ENCODE peak calls at places on chromosome 16, in four cellular contexts. P is DND-41, S is coronary artery, E is cardiac fibroblast. T is an unnamed sample.

GRCh38 chr16:64910351-64910750 is 211.5 kb downstream of the CDH11 start:
- DNase-seq in P (no peak), S (peak), E (peak), T (no peak)

GRCh38 chr16:82888616-82889015 is 261.8 kb downstream of the CDH13 start:
- DNase-seq in P (no peak), S (no peak), E (no peak), T (no peak)

GRCh38 chr16:57704011-57704904 is 9.7 kb downstream of the DRC7 start:
- DNase-seq in P (no peak), S (peak), E (no peak), T (no peak)

GRCh38 chr16:57084257-57084770 is 8.1 kb upstream of the CPNE2 start:
- DNase-seq in P (peak), S (peak), E (peak), T (peak)

GRCh38 chr16:56797861-56798260 is 67.1 kb upstream of the SLC12A3 start:
- DNase-seq in P (no peak), S (no peak), E (no peak), T (no peak)

GRCh38 chr16:27538508-27538907 is 11.2 kb downstream of the GTF3C1 start:
- DNase-seq in P (no peak), S (no peak), E (no peak), T (no peak)

GRCh38 chr16:55368205-55368604 is 44.2 kb downstream of the IRX6 start:
- DNase-seq in P (no peak), S (no peak), E (no peak), T (no peak)

GRCh38 chr16:23423496-23424049 is 29.4 kb downstream of the COG7 start:
- DNase-seq in P (no peak), S (peak), E (peak), T (no peak)

GRCh38 chr16:12459401-12459791 is 344.3 kb downstream of the CPPED1 start:
- DNase-seq in P (no peak), S (no peak), E (no peak), T (no peak)

GRCh38 chr16:17497648-17498047 is 26.9 kb upstream of the XYLT1 start:
- DNase-seq in P (no peak), S (no peak), E (no peak), T (no peak)

GRCh38 chr16:80144191-80144590 is 396.6 kb upstream of the DYNLRB2 start:
- DNase-seq in P (no peak), S (no peak), E (peak), T (no peak)

GRCh38 chr16:74107795-74108610 is 188.6 kb upstream of the PSMD7 start:
- DNase-seq in P (peak), S (no peak), E (peak), T (peak)

GRCh38 chr16:586047-586644 is 3.7 kb upstream of the RAB40C start:
- DNase-seq in P (peak), S (no peak), E (peak), T (no peak)

GRCh38 chr16:81810894-81811538 is 31.9 kb downstream of the PLCG2 start:
- DNase-seq in P (no peak), S (no peak), E (no peak), T (no peak)

GRCh38 chr16:54280751-54281150 is 5.8 kb downstream of the IRX3 start:
- DNase-seq in P (peak), S (no peak), E (peak), T (no peak)

GRCh38 chr16:66578596-66579531 is at the start of gene CMTM2:
- DNase-seq in P (peak), S (no peak), E (no peak), T (no peak)
- H3K4me3 ChIP-seq in P (no peak), S (peak), E (no peak), T (peak)

GRCh38 chr16:47578033-47578432 is 116.9 kb downstream of the PHKB start:
- DNase-seq in P (no peak), S (no peak), E (no peak), T (no peak)

GRCh38 chr16:47571049-47571448 is 109.9 kb downstream of the PHKB start:
- DNase-seq in P (no peak), S (no peak), E (no peak), T (no peak)

GRCh38 chr16:47571711-47572110 is 110.6 kb downstream of the PHKB start:
- DNase-seq in P (no peak), S (no peak), E (no peak), T (no peak)

GRCh38 chr16:47577029-47577428 is 115.9 kb downstream of the PHKB start:
- DNase-seq in P (no peak), S (no peak), E (no peak), T (no peak)

DNA sequence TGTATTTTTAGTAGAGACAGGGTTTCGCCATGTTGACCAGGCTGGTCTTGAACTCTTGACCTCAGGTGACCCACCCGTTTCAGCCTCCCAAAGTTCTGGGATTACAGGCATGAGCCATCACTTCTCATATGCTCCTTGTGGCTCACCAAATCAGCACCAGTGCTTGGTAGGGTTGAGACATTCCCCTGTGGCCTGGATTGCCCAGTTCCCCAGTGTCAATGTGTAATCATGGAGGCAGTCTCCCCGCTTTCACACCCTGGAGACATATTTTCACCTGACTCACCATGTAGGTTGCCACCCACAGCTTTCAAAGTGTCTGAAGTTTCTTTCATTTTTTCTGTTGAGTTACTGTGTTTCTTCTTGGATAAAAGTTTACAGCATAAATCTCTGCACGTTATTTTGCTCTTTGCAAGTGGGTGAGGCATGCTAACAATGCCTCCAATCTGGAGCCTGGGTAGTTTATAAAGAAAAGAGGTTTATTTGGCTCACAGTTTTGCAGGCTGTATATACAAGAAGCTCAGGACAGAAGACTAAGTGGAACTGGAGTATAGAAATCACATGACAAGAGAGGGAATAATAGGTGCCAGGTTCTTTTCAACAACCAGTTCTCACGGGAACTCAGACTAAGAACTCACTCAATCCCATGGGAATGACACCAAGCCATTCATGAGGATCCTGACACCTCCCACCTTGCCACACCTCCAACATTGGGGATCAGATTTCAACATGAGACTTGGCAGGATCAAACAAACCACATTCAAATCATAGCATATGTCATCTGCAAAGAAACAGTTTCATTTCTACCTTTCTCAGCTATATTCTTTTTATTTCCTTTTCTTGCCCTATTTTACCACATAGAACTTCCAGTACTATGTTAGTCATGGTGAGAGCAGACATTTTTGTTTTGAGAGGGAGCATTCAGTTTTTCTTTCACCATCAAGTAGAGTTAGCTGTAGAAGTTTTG is 113.2 kb downstream of the PHKB start:
- DNase-seq in P (peak), S (no peak), E (peak), T (peak)
- H3K4me3 ChIP-seq in P (no peak), S (no peak), E (no peak), T (no peak)

GRCh38 chr16:8865145-8865882 is 3.5 kb downstream of the CARHSP1 start:
- DNase-seq in P (no peak), S (no peak), E (no peak), T (no peak)
- H3K4me3 ChIP-seq in P (peak), S (peak), E (no peak), T (no peak)

DNA sequence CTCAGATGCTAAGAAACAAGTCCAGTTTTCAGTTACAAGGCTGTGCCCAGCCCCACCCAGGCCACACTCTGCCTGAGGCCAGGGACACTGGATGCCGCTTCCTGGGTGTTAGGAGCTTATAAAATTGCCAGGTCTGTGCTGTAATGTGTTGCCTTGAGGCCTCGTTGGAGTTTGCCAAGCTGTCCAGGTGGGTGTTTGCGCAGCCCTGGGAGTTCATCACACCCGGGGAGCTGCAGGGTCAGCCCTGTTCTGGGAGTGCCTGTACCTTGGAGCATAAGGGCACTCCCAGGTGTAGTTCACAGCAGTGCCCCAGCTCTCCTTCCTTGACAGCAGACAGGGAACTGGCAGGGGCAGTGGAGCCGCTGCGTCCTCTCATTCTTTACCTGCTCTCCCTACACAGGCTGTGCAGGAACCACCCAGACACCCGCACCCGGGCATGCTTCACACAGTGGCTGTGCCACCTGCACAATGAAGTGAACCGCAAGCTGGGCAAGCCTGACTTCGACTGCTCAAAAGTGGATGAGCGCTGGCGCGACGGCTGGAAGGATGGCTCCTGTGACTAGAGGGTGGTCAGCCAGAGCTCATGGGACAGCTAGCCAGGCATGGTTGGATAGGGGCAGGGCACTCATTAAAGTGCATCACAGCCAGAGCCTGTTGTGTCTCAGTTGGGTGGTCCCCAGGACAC is 1.6 kb downstream of the GFER start:
- DNase-seq in P (no peak), S (no peak), E (no peak), T (no peak)
- H3K4me3 ChIP-seq in P (peak), S (no peak), E (no peak), T (no peak)

GRCh38 chr16:88773812-88774291 is 11.2 kb downstream of the PIEZO1 start:
- DNase-seq in P (no peak), S (no peak), E (peak), T (peak)

GRCh38 chr16:88770459-88771293 is 14.3 kb downstream of the PIEZO1 start:
- DNase-seq in P (peak), S (no peak), E (peak), T (no peak)

GRCh38 chr16:88772871-88773811 is 11.9 kb downstream of the PIEZO1 start:
- DNase-seq in P (no peak), S (no peak), E (peak), T (no peak)

GRCh38 chr16:88769617-88770458 is 15.2 kb downstream of the PIEZO1 start:
- DNase-seq in P (peak), S (no peak), E (no peak), T (no peak)

GRCh38 chr16:88771294-88771772 is 13.7 kb downstream of the PIEZO1 start:
- DNase-seq in P (no peak), S (no peak), E (no peak), T (no peak)
- H3K4me3 ChIP-seq in P (no peak), S (no peak), E (no peak), T (no peak)

DNA sequence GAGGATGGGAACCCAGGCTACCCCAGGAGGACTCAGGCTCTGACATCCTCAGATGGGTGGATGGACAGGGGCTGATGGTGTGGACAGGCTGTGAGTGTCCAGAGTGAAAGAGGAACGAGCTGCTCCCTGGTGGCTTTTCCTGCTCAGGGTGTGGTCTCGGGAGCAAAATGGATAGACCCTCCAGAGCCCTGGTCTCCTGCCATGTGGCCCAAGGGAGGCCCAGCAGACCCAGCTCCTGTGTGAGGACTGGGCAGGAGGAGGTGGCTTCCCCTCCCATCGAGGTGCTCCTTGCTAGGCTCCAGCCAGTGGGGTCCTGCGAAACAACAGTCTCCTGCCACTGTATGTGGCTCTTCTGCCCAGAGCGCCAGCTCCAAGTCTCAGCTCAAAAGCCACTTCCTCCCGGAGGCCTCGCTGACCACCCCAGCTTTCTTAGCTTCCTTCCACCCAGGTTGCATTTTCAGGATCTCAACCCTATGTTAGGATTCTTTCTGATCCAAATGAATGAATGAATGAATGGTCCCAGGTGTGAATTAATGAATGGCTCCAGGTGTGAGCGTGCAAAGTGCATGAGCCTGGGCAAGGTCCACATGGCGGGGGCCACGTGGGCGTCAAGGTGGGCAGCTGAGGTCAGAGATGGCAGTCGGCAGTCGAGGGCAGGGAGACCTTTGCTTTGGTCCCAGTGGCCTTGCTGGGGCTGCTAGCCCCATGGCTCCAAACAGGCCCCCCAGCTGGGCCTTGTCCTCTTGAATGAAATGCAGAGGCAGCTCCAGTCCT is 120.3 kb upstream of the CIBAR2 start:
- DNase-seq in P (no peak), S (no peak), E (peak), T (no peak)
- H3K4me3 ChIP-seq in P (no peak), S (no peak), E (no peak), T (no peak)

DNA sequence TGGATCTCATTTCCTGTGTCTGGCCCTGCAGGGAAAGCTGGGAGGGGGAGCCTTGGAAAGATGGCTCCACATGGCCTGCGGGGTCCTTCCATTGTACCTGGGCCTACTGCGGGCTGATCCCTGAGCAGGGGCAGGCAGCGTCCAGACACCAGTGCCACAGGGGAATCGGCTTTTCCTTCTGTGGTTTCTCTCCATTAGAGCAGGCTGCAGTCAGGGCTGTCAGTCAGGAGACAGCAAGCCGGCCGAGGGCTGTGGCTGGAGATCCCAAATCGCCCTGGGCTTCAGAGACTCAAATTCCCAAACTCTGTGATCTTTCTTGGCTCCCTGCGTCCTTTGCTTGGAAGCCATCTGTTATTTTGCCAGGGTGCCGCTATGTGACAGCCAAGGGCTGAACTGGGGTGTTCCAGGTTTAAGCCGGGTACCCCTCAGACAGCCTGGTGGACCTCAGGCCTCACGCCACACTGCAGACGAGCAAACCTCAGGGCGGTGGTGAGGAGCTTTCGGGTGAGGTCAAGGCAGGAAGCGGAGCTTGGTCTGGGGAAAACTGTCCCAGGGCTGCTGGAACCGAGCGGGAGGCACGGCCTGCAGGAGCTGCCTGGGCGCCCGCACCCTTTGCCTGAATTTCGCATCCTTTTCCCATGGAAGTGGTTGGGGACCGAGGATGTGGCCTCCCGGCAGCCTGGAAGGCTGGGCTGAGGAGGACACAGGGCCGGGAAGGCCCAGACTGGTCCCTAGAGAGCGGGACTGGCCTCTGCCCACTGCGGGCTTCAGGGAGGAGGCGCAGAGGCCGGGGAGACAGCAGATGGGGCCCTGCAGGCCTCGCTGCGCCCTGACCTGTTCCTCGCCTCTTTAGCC is 1.5 kb upstream of the CPNE7 start:
- DNase-seq in P (no peak), S (no peak), E (no peak), T (no peak)
- H3K4me3 ChIP-seq in P (no peak), S (peak), E (no peak), T (no peak)

DNA sequence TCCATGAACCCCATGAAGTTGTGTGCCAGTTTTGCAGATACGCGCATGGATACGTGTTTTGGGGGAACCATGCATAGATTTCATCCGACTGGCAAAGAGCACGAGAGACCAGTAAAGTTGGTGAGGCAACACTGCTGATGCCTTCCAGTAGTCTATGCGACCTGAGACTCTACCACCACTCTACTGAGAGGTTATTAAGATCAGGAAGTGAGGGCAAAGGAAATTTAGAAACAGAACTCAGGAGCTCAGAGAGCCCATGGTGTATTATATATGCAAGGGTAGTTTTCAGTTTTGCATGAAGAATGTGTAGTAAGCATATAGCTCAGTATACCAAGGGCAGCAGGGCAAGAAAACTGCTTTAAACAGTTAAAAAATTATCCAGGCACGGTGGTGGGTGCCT is 4.2 kb downstream of the SLX4 start:
- DNase-seq in P (no peak), S (no peak), E (no peak), T (no peak)
- H3K4me3 ChIP-seq in P (no peak), S (no peak), E (no peak), T (no peak)

GRCh38 chr16:51151435-51151950 is 423 bp upstream of the SALL1 start:
- DNase-seq in P (no peak), S (no peak), E (peak), T (no peak)
- H3K4me3 ChIP-seq in P (no peak), S (peak), E (peak), T (no peak)

DNA sequence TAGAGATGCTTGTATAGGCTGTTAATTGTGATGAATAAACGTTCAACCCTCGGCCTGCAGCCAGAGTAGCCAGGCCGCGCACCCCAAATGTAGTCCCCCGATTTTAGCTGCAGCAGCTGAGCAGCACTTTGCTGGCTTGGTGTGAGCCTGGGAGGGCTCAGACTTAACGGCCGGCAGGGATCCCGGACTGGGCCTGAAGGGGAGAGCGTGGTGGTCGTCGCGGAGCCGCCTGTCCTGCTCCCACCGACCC is 11.9 kb downstream of the ZNF629 start:
- DNase-seq in P (no peak), S (no peak), E (no peak), T (no peak)
- H3K4me3 ChIP-seq in P (peak), S (peak), E (peak), T (peak)